ENCODE peak calls at places on chromosome 2, in four cellular contexts. D, C, F and H are unnamed samples.

GRCh38 chr2:19850056-19850455 is 51.7 kb downstream of the TTC32 start:
- DNase-seq in C (no peak), D (no peak), F (no peak), H (no peak)

GRCh38 chr2:9549420-9549819 is 6.2 kb downstream of the ADAM17 start:
- DNase-seq in D (no peak), F (no peak), C (no peak), H (no peak)

GRCh38 chr2:128441341-128442052 is 122.8 kb upstream of the HS6ST1 start:
- DNase-seq in C (no peak), F (no peak), D (no peak), H (no peak)

GRCh38 chr2:55810621-55811020 is 113.0 kb downstream of the EFEMP1 start:
- DNase-seq in F (no peak), C (no peak), D (no peak), H (no peak)

GRCh38 chr2:160062283-160063005 is at the start of gene PLA2R1:
- DNase-seq in D (no peak), C (peak), F (peak), H (peak)

GRCh38 chr2:58156780-58157179 is 84.3 kb downstream of the FANCL start:
- DNase-seq in C (no peak), D (no peak), F (no peak), H (no peak)

GRCh38 chr2:119230219-119230618 is 6.6 kb downstream of the STEAP3 start:
- DNase-seq in F (no peak), C (no peak), D (no peak), H (no peak)

GRCh38 chr2:191540681-191541080 is 137.3 kb upstream of the NABP1 start:
- DNase-seq in C (no peak), F (no peak), D (no peak), H (no peak)

GRCh38 chr2:182887753-182888415 is 21.4 kb upstream of the FRZB start:
- DNase-seq in C (no peak), D (no peak), F (no peak), H (no peak)

GRCh38 chr2:230796280-230796862 is 68.4 kb upstream of the ITM2C start:
- DNase-seq in C (no peak), F (no peak), D (no peak), H (no peak)

GRCh38 chr2:237591021-237591370 is 462 bp upstream of the RAB17 start:
- DNase-seq in D (peak), F (peak), C (no peak), H (peak)

GRCh38 chr2:68739261-68740183 is 4.9 kb downstream of the ARHGAP25 start:
- DNase-seq in D (no peak), F (no peak), C (no peak), H (no peak)

GRCh38 chr2:179671314-179671713 is 190.1 kb downstream of the ZNF385B start:
- DNase-seq in C (no peak), D (no peak), F (no peak), H (no peak)

GRCh38 chr2:232667989-232668583 is 29.0 kb upstream of the GIGYF2 start:
- DNase-seq in C (no peak), F (no peak), D (peak), H (no peak)

GRCh38 chr2:101153811-101154210 is 2.6 kb upstream of the TBC1D8 start:
- DNase-seq in D (no peak), F (no peak), C (no peak), H (no peak)

GRCh38 chr2:73334620-73335019 is 41.3 kb upstream of the EGR4 start:
- DNase-seq in C (no peak), F (no peak), D (no peak), H (no peak)

GRCh38 chr2:178202927-178203326 is 8.6 kb downstream of the OSBPL6 start:
- DNase-seq in F (no peak), D (no peak), C (no peak), H (no peak)

GRCh38 chr2:898319-898718 is 52.3 kb upstream of the SNTG2 start:
- DNase-seq in C (no peak), F (no peak), D (no peak), H (no peak)

GRCh38 chr2:69724540-69725159 is 17.3 kb upstream of the ANXA4 start:
- DNase-seq in C (peak), F (peak), D (peak), H (peak)

GRCh38 chr2:46873632-46874068 is 42.0 kb downstream of the MCFD2 start:
- DNase-seq in C (no peak), D (no peak), F (peak), H (no peak)

GRCh38 chr2:109388018-109388417 is 225.7 kb downstream of the SEPTIN10 start:
- DNase-seq in F (no peak), D (no peak), C (peak), H (no peak)